ENCODE peak calls at places on chromosomes 7 and 10, in nine cellular contexts. One of them, this sample, is unnamed.

GRCh38 chr7:80136276-80137045 is 1.8 kb downstream of the GNAI1 start:
- DNase-seq in substantia nigra: no peak
- DNase-seq in transverse colon: no peak
- DNase-seq in upper lobe of right lung: no peak
- DNase-seq in brain microvascular endothelial cell: no peak
- DNase-seq in PC-9: no peak
- DNase-seq in fibroblast of lung: peak; percentile 70
- DNase-seq in GM23248: peak; percentile 87
- DNase-seq in ascending aorta: no peak
- DNase-seq in this sample: no peak

GRCh38 chr7:8216291-8216690 is 45.7 kb downstream of the ICA1 start:
- DNase-seq in substantia nigra: no peak
- DNase-seq in upper lobe of right lung: no peak
- DNase-seq in ascending aorta: no peak
- DNase-seq in brain microvascular endothelial cell: no peak
- DNase-seq in transverse colon: no peak
- DNase-seq in fibroblast of lung: no peak
- DNase-seq in PC-9: no peak
- DNase-seq in GM23248: no peak
- DNase-seq in this sample: no peak

GRCh38 chr10:100995171-100995570 is 4.4 kb upstream of the LZTS2 start:
- DNase-seq in substantia nigra: no peak
- DNase-seq in upper lobe of right lung: no peak
- DNase-seq in transverse colon: no peak
- DNase-seq in ascending aorta: no peak
- DNase-seq in PC-9: no peak
- DNase-seq in brain microvascular endothelial cell: no peak
- DNase-seq in fibroblast of lung: no peak
- DNase-seq in GM23248: no peak
- DNase-seq in this sample: no peak

GRCh38 chr10:32412499-32412853 is 33.5 kb upstream of the CCDC7 start:
- DNase-seq in upper lobe of right lung: no peak
- DNase-seq in fibroblast of lung: peak; percentile 86
- DNase-seq in GM23248: peak; percentile 60
- DNase-seq in brain microvascular endothelial cell: peak; percentile 33
- DNase-seq in ascending aorta: no peak
- DNase-seq in PC-9: no peak
- DNase-seq in substantia nigra: no peak
- DNase-seq in transverse colon: no peak
- DNase-seq in this sample: no peak

GRCh38 chr7:83532229-83532628 is 116.7 kb downstream of the SEMA3E start:
- DNase-seq in GM23248: peak; percentile 43
- DNase-seq in PC-9: no peak
- DNase-seq in ascending aorta: no peak
- DNase-seq in brain microvascular endothelial cell: peak; percentile 2
- DNase-seq in transverse colon: no peak
- DNase-seq in fibroblast of lung: peak; percentile 64
- DNase-seq in substantia nigra: no peak
- DNase-seq in upper lobe of right lung: no peak
- DNase-seq in this sample: no peak

GRCh38 chr7:141702892-141703291 is 926 bp upstream of the DENND11 start:
- DNase-seq in transverse colon: no peak
- DNase-seq in GM23248: no peak
- DNase-seq in fibroblast of lung: no peak
- DNase-seq in brain microvascular endothelial cell: no peak
- DNase-seq in PC-9: no peak
- DNase-seq in upper lobe of right lung: no peak
- DNase-seq in ascending aorta: no peak
- DNase-seq in substantia nigra: no peak
- DNase-seq in this sample: no peak

GRCh38 chr10:78588194-78588811 is 480.5 kb upstream of the ZMIZ1 start:
- DNase-seq in upper lobe of right lung: no peak
- DNase-seq in brain microvascular endothelial cell: no peak
- DNase-seq in substantia nigra: no peak
- DNase-seq in ascending aorta: no peak
- DNase-seq in GM23248: peak; percentile 51
- DNase-seq in PC-9: no peak
- DNase-seq in transverse colon: peak; percentile 32
- DNase-seq in fibroblast of lung: peak; percentile 98
- DNase-seq in this sample: no peak

GRCh38 chr7:116805100-116805544 is 57.3 kb upstream of the CAPZA2 start:
- DNase-seq in transverse colon: no peak
- DNase-seq in substantia nigra: no peak
- DNase-seq in brain microvascular endothelial cell: no peak
- DNase-seq in upper lobe of right lung: no peak
- DNase-seq in GM23248: peak; percentile 76
- DNase-seq in fibroblast of lung: peak; percentile 50
- DNase-seq in PC-9: no peak
- DNase-seq in ascending aorta: no peak
- DNase-seq in this sample: no peak

GRCh38 chr10:124388823-124389612 is 29.7 kb downstream of the OAT start:
- DNase-seq in brain microvascular endothelial cell: peak; percentile 61
- DNase-seq in GM23248: peak; percentile 94
- DNase-seq in fibroblast of lung: peak; percentile 63
- DNase-seq in ascending aorta: peak; percentile 51
- DNase-seq in substantia nigra: peak; percentile 67
- DNase-seq in PC-9: peak; percentile 85
- DNase-seq in upper lobe of right lung: peak; percentile 95
- DNase-seq in transverse colon: peak; percentile 94
- DNase-seq in this sample: peak; percentile 87

GRCh38 chr10:59234194-59234593 is 57.8 kb downstream of the PHYHIPL start:
- DNase-seq in fibroblast of lung: peak; percentile 14
- DNase-seq in upper lobe of right lung: no peak
- DNase-seq in substantia nigra: no peak
- DNase-seq in GM23248: peak; percentile 2
- DNase-seq in ascending aorta: no peak
- DNase-seq in PC-9: no peak
- DNase-seq in brain microvascular endothelial cell: no peak
- DNase-seq in transverse colon: no peak
- DNase-seq in this sample: no peak

GRCh38 chr7:91941450-91941849 is 788 bp downstream of the AKAP9 start:
- DNase-seq in brain microvascular endothelial cell: peak; percentile 23
- DNase-seq in ascending aorta: no peak
- DNase-seq in GM23248: peak; percentile 49
- DNase-seq in upper lobe of right lung: no peak
- DNase-seq in transverse colon: peak; percentile 60
- DNase-seq in substantia nigra: peak; percentile 56
- DNase-seq in fibroblast of lung: peak; percentile 33
- DNase-seq in PC-9: peak; percentile 16
- DNase-seq in this sample: peak; percentile 31

GRCh38 chr7:98215561-98216495 is 4.6 kb downstream of the BHLHA15 start:
- DNase-seq in brain microvascular endothelial cell: no peak
- DNase-seq in PC-9: no peak
- DNase-seq in GM23248: no peak
- DNase-seq in fibroblast of lung: no peak
- DNase-seq in upper lobe of right lung: peak; percentile 54
- DNase-seq in ascending aorta: no peak
- DNase-seq in substantia nigra: no peak
- DNase-seq in transverse colon: no peak
- DNase-seq in this sample: peak; percentile 51

GRCh38 chr10:70648427-70648826 is 23.9 kb upstream of the ADAMTS14 start:
- DNase-seq in brain microvascular endothelial cell: no peak
- DNase-seq in PC-9: no peak
- DNase-seq in GM23248: no peak
- DNase-seq in transverse colon: no peak
- DNase-seq in ascending aorta: no peak
- DNase-seq in upper lobe of right lung: no peak
- DNase-seq in substantia nigra: no peak
- DNase-seq in fibroblast of lung: no peak
- DNase-seq in this sample: no peak

GRCh38 chr10:63798599-63799498 is 277.6 kb downstream of the REEP3 start:
- DNase-seq in PC-9: no peak
- DNase-seq in upper lobe of right lung: no peak
- DNase-seq in transverse colon: peak; percentile 33
- DNase-seq in fibroblast of lung: peak; percentile 98
- DNase-seq in substantia nigra: no peak
- DNase-seq in ascending aorta: peak; percentile 58
- DNase-seq in brain microvascular endothelial cell: peak; percentile 99
- DNase-seq in GM23248: peak; percentile 91
- DNase-seq in this sample: no peak

DNA sequence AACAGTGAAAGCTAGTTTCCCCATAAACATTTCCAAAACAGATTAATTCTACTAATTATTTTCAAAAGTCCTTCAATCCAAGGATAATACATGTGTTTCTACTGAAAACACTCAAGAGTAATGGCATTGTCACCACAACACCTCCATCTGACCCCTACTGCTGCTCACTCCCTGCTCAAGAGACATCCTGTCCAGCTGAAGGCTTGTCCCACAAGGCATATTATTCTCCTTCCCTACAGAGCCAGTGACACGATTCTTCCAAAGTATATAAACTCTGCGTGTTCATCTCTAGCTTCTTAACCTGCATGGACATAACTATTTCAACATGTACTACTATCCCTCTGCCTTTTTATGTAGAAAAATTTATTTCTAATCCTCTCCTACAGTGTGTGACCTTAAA is 182.1 kb downstream of the CPEB3 start:
- DNase-seq in brain microvascular endothelial cell: no peak
- DNase-seq in PC-9: no peak
- DNase-seq in GM23248: no peak
- DNase-seq in fibroblast of lung: no peak
- DNase-seq in ascending aorta: no peak
- DNase-seq in upper lobe of right lung: no peak
- DNase-seq in substantia nigra: no peak
- DNase-seq in transverse colon: no peak
- DNase-seq in this sample: no peak
- H3K27ac ChIP-seq in brain microvascular endothelial cell: no peak overlapping the region
- H3K27ac ChIP-seq in PC-9: no peak overlapping the region
- H3K27ac ChIP-seq in GM23248: no peak overlapping the region
- H3K27ac ChIP-seq in fibroblast of lung: no peak overlapping the region
- H3K27ac ChIP-seq in ascending aorta: no peak overlapping the region
- H3K27ac ChIP-seq in upper lobe of right lung: no peak overlapping the region
- H3K27ac ChIP-seq in substantia nigra: no peak overlapping the region
- H3K27ac ChIP-seq in transverse colon: no peak overlapping the region
- H3K27ac ChIP-seq in this sample: no peak overlapping the region

DNA sequence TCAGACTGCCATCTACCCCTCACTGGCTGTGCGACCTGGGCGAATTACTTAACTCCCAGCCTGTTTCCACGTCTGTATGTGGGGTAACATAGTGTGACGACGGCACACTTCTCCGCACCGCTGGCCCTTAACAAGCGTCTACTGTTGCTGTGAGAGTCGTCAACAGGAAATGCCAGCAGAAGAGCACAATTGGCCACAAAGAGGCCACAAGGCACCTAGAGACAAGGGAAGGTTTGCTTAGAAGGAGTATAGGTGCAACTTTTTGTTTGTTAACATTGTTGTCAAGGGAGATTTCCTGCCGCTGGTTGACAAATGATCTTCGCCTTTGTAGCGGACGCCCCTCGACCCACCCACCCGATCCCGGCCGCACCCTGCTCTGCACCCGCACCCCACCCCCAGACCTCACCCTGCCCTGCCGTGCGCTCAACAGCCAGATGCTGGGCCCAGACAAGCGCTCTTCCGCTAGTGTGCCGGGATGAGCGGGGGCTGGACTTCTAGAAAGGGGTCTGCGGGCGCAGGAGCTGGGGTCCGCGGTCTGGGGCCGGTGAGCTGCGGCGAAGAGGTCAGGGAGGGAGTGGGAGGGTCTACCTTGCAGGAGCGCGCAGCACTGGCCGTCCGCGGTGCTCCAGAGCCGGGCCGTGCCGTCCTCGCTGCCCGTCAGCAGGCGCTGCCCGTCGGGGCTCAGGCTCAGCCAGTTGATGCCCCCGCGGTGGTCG is 841 bp downstream of the WDR86 start:
- DNase-seq in fibroblast of lung: peak; percentile 14
- DNase-seq in transverse colon: peak; percentile 49
- DNase-seq in substantia nigra: no peak
- DNase-seq in GM23248: no peak
- DNase-seq in brain microvascular endothelial cell: no peak
- DNase-seq in PC-9: peak; percentile 68
- DNase-seq in upper lobe of right lung: peak; percentile 63
- DNase-seq in ascending aorta: no peak
- DNase-seq in this sample: peak; percentile 82
- H3K27ac ChIP-seq in fibroblast of lung: no peak overlapping the region
- H3K27ac ChIP-seq in transverse colon: peak overlapping the region; percentile 57
- H3K27ac ChIP-seq in substantia nigra: no peak overlapping the region
- H3K27ac ChIP-seq in GM23248: no peak overlapping the region
- H3K27ac ChIP-seq in brain microvascular endothelial cell: no peak overlapping the region
- H3K27ac ChIP-seq in PC-9: no peak overlapping the region
- H3K27ac ChIP-seq in upper lobe of right lung: peak overlapping the region; percentile 77
- H3K27ac ChIP-seq in ascending aorta: peak overlapping the region; percentile 4
- H3K27ac ChIP-seq in this sample: peak overlapping the region; percentile 91

DNA sequence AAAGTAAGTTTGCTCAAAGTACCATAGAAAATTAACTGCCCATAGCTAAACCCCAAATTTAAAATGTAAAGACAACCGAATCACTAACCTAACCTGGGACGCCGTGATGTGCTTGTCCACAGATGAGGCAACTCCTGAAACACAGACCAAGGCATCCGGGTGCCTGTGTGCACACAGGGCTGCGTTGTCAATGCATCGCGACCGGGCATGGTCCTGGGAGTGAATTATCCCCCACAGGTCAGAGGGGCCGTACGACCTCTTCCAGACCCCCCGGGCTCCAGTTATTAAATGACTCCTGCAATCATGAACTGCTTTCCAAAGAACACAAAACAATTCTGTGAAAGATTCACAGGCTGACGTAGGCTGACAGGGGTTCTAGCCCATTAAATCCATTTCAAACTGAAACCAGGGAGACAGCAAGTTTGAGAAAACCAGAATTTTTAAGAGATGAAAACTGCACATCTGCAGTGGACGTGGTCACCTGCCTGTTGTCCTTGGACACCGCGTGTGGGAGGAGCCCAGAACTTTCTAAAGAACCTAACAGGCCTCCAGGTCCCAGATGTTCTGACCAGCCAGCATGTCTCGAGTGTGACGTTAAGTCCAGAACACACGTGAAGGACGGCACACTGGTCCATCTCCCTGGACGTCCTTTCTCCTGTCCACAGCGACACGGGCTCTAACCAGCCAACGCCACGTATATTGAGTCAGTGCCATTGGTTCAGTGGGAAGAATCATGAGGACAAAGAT is 297.8 kb downstream of the DNAJB6 start:
- DNase-seq in GM23248: no peak
- DNase-seq in transverse colon: no peak
- DNase-seq in upper lobe of right lung: peak; percentile 31
- DNase-seq in ascending aorta: no peak
- DNase-seq in substantia nigra: no peak
- DNase-seq in brain microvascular endothelial cell: no peak
- DNase-seq in fibroblast of lung: no peak
- DNase-seq in PC-9: no peak
- DNase-seq in this sample: no peak
- H3K27ac ChIP-seq in GM23248: no peak overlapping the region
- H3K27ac ChIP-seq in transverse colon: no peak overlapping the region
- H3K27ac ChIP-seq in upper lobe of right lung: no peak overlapping the region
- H3K27ac ChIP-seq in ascending aorta: no peak overlapping the region
- H3K27ac ChIP-seq in substantia nigra: no peak overlapping the region
- H3K27ac ChIP-seq in brain microvascular endothelial cell: no peak overlapping the region
- H3K27ac ChIP-seq in fibroblast of lung: no peak overlapping the region
- H3K27ac ChIP-seq in PC-9: no peak overlapping the region
- H3K27ac ChIP-seq in this sample: no peak overlapping the region

DNA sequence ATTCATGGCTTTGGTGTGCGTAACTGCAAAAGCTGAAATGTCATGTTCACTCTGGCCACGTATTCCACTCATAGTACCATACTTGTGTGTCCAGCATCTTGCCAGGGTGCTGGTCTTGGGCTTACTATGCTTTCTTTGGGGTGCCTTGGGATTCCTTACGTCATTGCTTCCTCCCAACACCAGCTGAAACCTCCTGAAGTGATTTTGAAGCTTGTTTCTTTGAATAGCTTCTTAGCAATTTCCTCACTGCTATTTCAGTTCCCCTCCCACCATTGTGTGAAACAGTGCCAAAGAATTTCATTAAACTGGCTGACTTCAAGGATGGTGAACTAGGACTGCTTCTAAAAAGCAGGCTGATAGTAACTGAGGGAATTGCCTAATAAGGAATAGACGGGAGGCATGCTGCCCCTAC is 36.9 kb downstream of the ENTPD1 start:
- DNase-seq in fibroblast of lung: peak; percentile 71
- DNase-seq in ascending aorta: no peak
- DNase-seq in brain microvascular endothelial cell: peak; percentile 67
- DNase-seq in substantia nigra: no peak
- DNase-seq in PC-9: no peak
- DNase-seq in upper lobe of right lung: no peak
- DNase-seq in GM23248: peak; percentile 53
- DNase-seq in transverse colon: no peak
- DNase-seq in this sample: no peak
- H3K27ac ChIP-seq in fibroblast of lung: no peak overlapping the region
- H3K27ac ChIP-seq in ascending aorta: peak overlapping the region; percentile 63
- H3K27ac ChIP-seq in brain microvascular endothelial cell: peak overlapping the region; percentile 43
- H3K27ac ChIP-seq in substantia nigra: no peak overlapping the region
- H3K27ac ChIP-seq in PC-9: no peak overlapping the region
- H3K27ac ChIP-seq in upper lobe of right lung: peak overlapping the region; percentile 67
- H3K27ac ChIP-seq in GM23248: no peak overlapping the region
- H3K27ac ChIP-seq in transverse colon: peak overlapping the region; percentile 70
- H3K27ac ChIP-seq in this sample: peak overlapping the region; percentile 44